ENCODE peak calls at places on chromosomes 13 and 19, in six cellular contexts. H is aorta, Y is cardiac muscle cell, O is heart right ventricle, D is brain microvascular endothelial cell, Q is right cardiac atrium. L is an unnamed sample.

GRCh38 chr13:27442071-27442647 is 8.2 kb downstream of the MTIF3 start:
- DNase-seq in H (no peak), Y (no peak), O (no peak), D (no peak), Q (no peak), L (no peak)

GRCh38 chr13:67410645-67411044 is 180.5 kb upstream of the PCDH9 start:
- DNase-seq in H (no peak), Y (no peak), O (no peak), D (no peak), Q (no peak), L (no peak)

GRCh38 chr19:48627211-48627864 is 8.0 kb downstream of the SPHK2 start:
- DNase-seq in H (no peak), Y (no peak), O (no peak), D (no peak), Q (no peak), L (no peak)

GRCh38 chr13:32905864-32906180 is 110.4 kb upstream of the KL start:
- DNase-seq in H (peak; percentile 47), Y (no peak), O (peak; percentile 49), D (no peak), Q (peak; percentile 40), L (no peak)

GRCh38 chr19:35669974-35670373 is 3.7 kb downstream of the UPK1A start:
- DNase-seq in H (no peak), Y (no peak), O (no peak), D (no peak), Q (no peak), L (no peak)

GRCh38 chr19:36081894-36082293 is 27.2 kb downstream of the WDR62 start:
- DNase-seq in H (no peak), Y (no peak), O (no peak), D (no peak), Q (no peak), L (no peak)

GRCh38 chr19:35206379-35206778 is 22.2 kb downstream of the FAM187B start:
- DNase-seq in H (no peak), Y (no peak), O (no peak), D (no peak), Q (no peak), L (no peak)

GRCh38 chr19:3163230-3163886 is 15.2 kb upstream of the S1PR4 start:
- DNase-seq in H (peak; percentile 69), Y (peak; percentile 68), O (peak; percentile 54), D (peak; percentile 31), Q (peak; percentile 84), L (peak; percentile 53)

GRCh38 chr19:33177417-33177976 is 16.6 kb upstream of the LRP3 start:
- DNase-seq in H (no peak), Y (no peak), O (no peak), D (peak; percentile 53), Q (no peak), L (no peak)

GRCh38 chr13:109389456-109389855 is 396.9 kb downstream of the IRS2 start:
- DNase-seq in H (no peak), Y (no peak), O (no peak), D (no peak), Q (no peak), L (no peak)

GRCh38 chr13:91184244-91184926 is 163.1 kb upstream of the MIR17HG start:
- DNase-seq in H (no peak), Y (peak; percentile 2), O (no peak), D (no peak), Q (no peak), L (no peak)

GRCh38 chr13:94209110-94209509 is 270.4 kb downstream of the DCT start:
- DNase-seq in H (no peak), Y (peak; percentile 29), O (no peak), D (no peak), Q (no peak), L (no peak)

GRCh38 chr19:17996826-17997316 is 11.1 kb upstream of the ARRDC2 start:
- DNase-seq in H (peak; percentile 91), Y (peak; percentile 80), O (peak; percentile 83), D (peak; percentile 68), Q (peak; percentile 94), L (peak; percentile 86)

GRCh38 chr19:47444388-47444821 is 25.1 kb upstream of the MEIS3 start:
- DNase-seq in H (no peak), Y (no peak), O (no peak), D (no peak), Q (no peak), L (no peak)

GRCh38 chr13:75326173-75327131 is 155.5 kb downstream of the TBC1D4 start:
- DNase-seq in H (no peak), Y (peak; percentile 76), O (no peak), D (peak; percentile 17), Q (peak; percentile 55), L (no peak)

GRCh38 chr13:95382411-95382810 is 81.2 kb upstream of the ABCC4 start:
- DNase-seq in H (no peak), Y (no peak), O (no peak), D (no peak), Q (no peak), L (no peak)

GRCh38 chr19:47475460-47475859 is 3.8 kb upstream of the SLC8A2 start:
- DNase-seq in H (no peak), Y (peak; percentile 26), O (no peak), D (no peak), Q (no peak), L (no peak)

GRCh38 chr13:110097013-110097412 is 209.9 kb downstream of the COL4A1 start:
- DNase-seq in H (no peak), Y (no peak), O (no peak), D (no peak), Q (no peak), L (no peak)

GRCh38 chr13:101640797-101641400 is 188.4 kb downstream of the ITGBL1 start:
- DNase-seq in H (no peak), Y (peak; percentile 24), O (no peak), D (peak; percentile 34), Q (no peak), L (no peak)

GRCh38 chr13:110529522-110530311 is 31.8 kb downstream of the RAB20 start:
- DNase-seq in H (peak; percentile 53), Y (no peak), O (no peak), D (no peak), Q (no peak), L (no peak)

GRCh38 chr19:34044011-34044410 is 128.3 kb upstream of the LSM14A start:
- DNase-seq in H (no peak), Y (no peak), O (no peak), D (no peak), Q (no peak), L (no peak)

GRCh38 chr13:25980255-25980654 is 71.6 kb downstream of the SHISA2 start:
- DNase-seq in H (no peak), Y (peak; percentile 31), O (no peak), D (peak; percentile 49), Q (no peak), L (no peak)

DNA sequence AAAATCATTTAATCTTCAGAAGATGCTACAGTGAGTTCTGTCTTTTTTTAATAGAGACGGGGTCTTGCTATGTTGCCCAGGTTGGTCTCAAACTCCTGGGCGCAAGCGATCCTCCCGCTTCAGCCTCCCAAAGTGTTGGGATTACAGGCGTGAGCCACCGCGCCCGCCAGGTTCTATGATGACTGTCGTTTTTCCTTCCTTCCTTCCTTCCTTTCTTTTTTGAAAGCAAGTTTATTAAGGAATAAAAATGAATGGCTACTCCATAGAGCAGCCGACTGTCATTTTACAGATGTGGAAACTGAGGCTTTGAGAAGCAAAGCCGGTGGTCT is 511 bp upstream of the GAMT start:
- DNase-seq in H (no peak), Y (no peak), O (no peak), D (no peak), Q (no peak), L (no peak)
- H3K4me3 ChIP-seq in H (no peak overlapping the region), Y (peak overlapping the region; percentile 86), O (peak overlapping the region; percentile 70), D (peak overlapping the region; percentile 53), Q (no peak overlapping the region), L (peak overlapping the region; percentile 80)

GRCh38 chr13:111620586-111620985 is 300.1 kb downstream of the TEX29 start:
- DNase-seq in H (no peak), Y (no peak), O (no peak), D (no peak), Q (no peak), L (no peak)

GRCh38 chr13:111614613-111615012 is 294.2 kb downstream of the TEX29 start:
- DNase-seq in H (no peak), Y (no peak), O (no peak), D (no peak), Q (no peak), L (no peak)

GRCh38 chr13:111612918-111613317 is 292.5 kb downstream of the TEX29 start:
- DNase-seq in H (no peak), Y (no peak), O (no peak), D (no peak), Q (no peak), L (no peak)

GRCh38 chr13:111614009-111614408 is 293.6 kb downstream of the TEX29 start:
- DNase-seq in H (no peak), Y (no peak), O (no peak), D (no peak), Q (no peak), L (no peak)

GRCh38 chr13:111616203-111616602 is 295.8 kb downstream of the TEX29 start:
- DNase-seq in H (no peak), Y (no peak), O (no peak), D (no peak), Q (no peak), L (no peak)
- H3K27ac ChIP-seq in H (no peak overlapping the region), Y (no peak overlapping the region), O (no peak overlapping the region), D (no peak overlapping the region), Q (no peak overlapping the region), L (no peak overlapping the region)

DNA sequence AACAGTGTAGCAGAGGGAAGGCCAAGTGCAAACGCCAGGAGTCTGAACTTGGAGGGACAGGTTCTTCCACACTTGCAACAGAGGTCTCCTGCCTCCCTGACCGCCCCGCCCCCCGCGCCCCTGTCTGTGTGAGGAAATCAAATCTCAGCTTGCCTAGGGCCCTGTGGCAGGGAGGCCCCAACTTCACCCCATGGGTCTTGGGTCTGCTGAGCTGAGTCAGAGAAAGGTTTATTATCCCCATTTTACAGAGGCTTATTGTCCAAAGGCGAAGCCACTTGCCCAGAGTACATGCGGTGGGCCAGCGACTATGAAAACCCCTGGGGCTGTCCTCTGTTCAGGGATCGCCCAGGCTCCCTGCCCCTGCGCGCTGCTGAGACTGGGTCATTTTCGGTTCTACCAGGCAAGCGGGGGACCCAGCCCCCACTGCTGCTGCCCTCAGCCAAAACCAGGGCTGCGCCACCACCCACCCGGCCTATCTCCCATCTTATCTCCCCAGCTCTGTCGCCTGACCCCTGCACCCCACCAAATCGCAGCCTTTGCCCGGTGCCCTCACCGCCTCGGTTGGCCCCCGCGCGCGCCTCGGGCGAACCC is 956 bp upstream of the CERS4 start:
- DNase-seq in H (no peak), Y (peak; percentile 6), O (no peak), D (no peak), Q (peak; percentile 74), L (peak; percentile 24)
- H3K4me3 ChIP-seq in H (peak overlapping the region; percentile 89), Y (peak overlapping the region; percentile 67), O (peak overlapping the region; percentile 83), D (no peak overlapping the region), Q (peak overlapping the region; percentile 56), L (peak overlapping the region; percentile 89)

GRCh38 chr19:14433454-14434156 is 499 bp downstream of the PKN1 start:
- DNase-seq in H (no peak), Y (no peak), O (peak; percentile 33), D (no peak), Q (peak; percentile 73), L (no peak)

GRCh38 chr19:14430712-14431111 is 2.4 kb upstream of the PKN1 start:
- DNase-seq in H (no peak), Y (no peak), O (no peak), D (no peak), Q (no peak), L (no peak)

GRCh38 chr19:14434157-14434501 is 1.0 kb downstream of the PKN1 start:
- DNase-seq in H (no peak), Y (no peak), O (no peak), D (no peak), Q (peak; percentile 71), L (no peak)

GRCh38 chr19:14434543-14435319 is 1.6 kb downstream of the PKN1 start:
- DNase-seq in H (peak; percentile 85), Y (peak; percentile 83), O (peak; percentile 78), D (peak; percentile 79), Q (peak; percentile 86), L (peak; percentile 68)

GRCh38 chr19:14432817-14433453 is at the start of gene PKN1:
- DNase-seq in H (no peak), Y (peak; percentile 46), O (peak; percentile 68), D (no peak), Q (peak; percentile 92), L (peak; percentile 76)
- H3K27ac ChIP-seq in H (no peak within 1 kb of the TSS), Y (no peak within 1 kb of the TSS), O (peak within 1 kb of the TSS; percentile 96), D (peak within 1 kb of the TSS; percentile 34), Q (peak within 1 kb of the TSS; percentile 77), L (peak within 1 kb of the TSS; percentile 97)